ENCODE peak calls at places on chromosome X, in five cellular contexts. X is NCI-H1417, H is ACHN, E is T-helper 1 cell, O is RKO. T is an unnamed sample.

GRCh38 chrX:47562615-47563243 is 1.7 kb downstream of the ARAF start:
- DNase-seq in X (no peak), H (peak), E (no peak), O (peak), T (no peak)

GRCh38 chrX:12446342-12447075 is 308.2 kb downstream of the FRMPD4 start:
- DNase-seq in X (no peak), H (no peak), E (no peak), O (no peak), T (no peak)

GRCh38 chrX:101195442-101196173 is 24.0 kb upstream of the DRP2 start:
- DNase-seq in X (no peak), H (no peak), E (no peak), O (no peak), T (no peak)

GRCh38 chrX:144275403-144275802 is 391.5 kb downstream of the UBE2NL start:
- DNase-seq in X (peak), H (no peak), E (no peak), O (no peak), T (no peak)

GRCh38 chrX:118418811-118419251 is 72.9 kb downstream of the WDR44 start:
- DNase-seq in X (no peak), H (no peak), E (no peak), O (no peak), T (no peak)

GRCh38 chrX:108090474-108091265 is 672 bp downstream of the PSMD10 start:
- DNase-seq in X (no peak), H (peak), E (peak), O (peak), T (no peak)

GRCh38 chrX:151177141-151178027 is 1.0 kb downstream of the GPR50 start:
- DNase-seq in X (no peak), H (no peak), E (no peak), O (no peak), T (no peak)

GRCh38 chrX:105822138-105823091 is at the start of gene NRK:
- DNase-seq in X (peak), H (peak), E (no peak), O (no peak), T (no peak)

GRCh38 chrX:153970398-153971123 is 1.1 kb downstream of the HCFC1 start:
- DNase-seq in X (peak), H (peak), E (no peak), O (peak), T (no peak)

GRCh38 chrX:153468008-153468580 is 2.3 kb downstream of the HAUS7 start:
- DNase-seq in X (no peak), H (no peak), E (no peak), O (no peak), T (no peak)

GRCh38 chrX:111040377-111041017 is 55.5 kb upstream of the PAK3 start:
- DNase-seq in X (no peak), H (no peak), E (no peak), O (peak), T (no peak)

GRCh38 chrX:150365953-150366911 is 3.1 kb downstream of the MAMLD1 start:
- DNase-seq in X (no peak), H (peak), E (no peak), O (peak), T (no peak)

GRCh38 chrX:152637649-152638442 is at the start of gene GABRQ:
- DNase-seq in X (peak), H (no peak), E (no peak), O (no peak), T (no peak)

GRCh38 chrX:107715331-107716044 is 60.1 kb downstream of the TSC22D3 start:
- DNase-seq in X (no peak), H (no peak), E (peak), O (peak), T (no peak)

GRCh38 chrX:136867518-136867917 is 13.0 kb downstream of the RBMX start:
- DNase-seq in X (no peak), H (no peak), E (no peak), O (no peak), T (no peak)

GRCh38 chrX:95949588-95949987 is 735.1 kb upstream of the DIAPH2 start:
- DNase-seq in X (no peak), H (no peak), E (no peak), O (no peak), T (no peak)